ENCODE peak calls at places on chromosomes 4 and X, in ten cellular contexts. I, F, X, W, U, H, J, A, M and E are unnamed samples.

GRCh38 chrX:95716841-95717240 is 967.8 kb upstream of the DIAPH2 start:
- DNase-seq in H (no peak), I (no peak), A (no peak), U (no peak), W (peak), X (no peak), J (no peak), F (no peak), M (peak), E (no peak)

GRCh38 chr4:53478671-53479456 is 101.4 kb downstream of the FIP1L1 start:
- DNase-seq in F (no peak), A (peak), U (peak), M (no peak), J (no peak), X (peak), W (no peak), H (no peak), I (peak), E (no peak)

GRCh38 chr4:153792007-153792892 is 3.4 kb upstream of the SFRP2 start:
- DNase-seq in M (peak), H (peak), F (peak), X (no peak), I (no peak), A (peak), W (no peak), U (peak), J (no peak), E (no peak)

GRCh38 chrX:54540289-54540688 is 10.3 kb downstream of the GNL3L start:
- DNase-seq in M (peak), I (peak), U (no peak), X (no peak), F (no peak), H (peak), W (no peak), J (peak), A (peak), E (no peak)

GRCh38 chrX:53357799-53358530 is 64.5 kb downstream of the SMC1A start:
- DNase-seq in F (peak), J (no peak), I (peak), W (no peak), H (peak), U (no peak), A (peak), X (no peak), M (peak), E (no peak)

GRCh38 chrX:133415276-133416105 is at the start of gene GPC4:
- DNase-seq in H (peak), W (no peak), X (peak), I (peak), M (peak), F (peak), A (peak), J (no peak), U (peak), E (no peak)

GRCh38 chr4:152590179-152591031 is 54.5 kb upstream of the FBXW7 start:
- DNase-seq in A (peak), W (peak), I (peak), M (peak), F (no peak), J (no peak), H (peak), U (peak), X (peak), E (no peak)

GRCh38 chr4:13860126-13860525 is 232.6 kb upstream of the BOD1L1 start:
- DNase-seq in H (no peak), W (no peak), J (no peak), A (no peak), U (no peak), I (no peak), F (peak), M (peak), X (peak), E (no peak)

GRCh38 chrX:54447461-54447860 is 7.3 kb downstream of the TSR2 start:
- DNase-seq in H (peak), I (peak), F (peak), A (peak), M (peak), J (no peak), U (no peak), W (no peak), X (peak), E (no peak)

GRCh38 chr4:137124278-137124932 is 407.9 kb downstream of the PCDH18 start:
- DNase-seq in U (peak), J (peak), F (peak), I (peak), M (peak), X (peak), W (peak), A (peak), H (peak), E (peak)

GRCh38 chr4:117085185-117085701 is at the start of gene TRAM1L1:
- DNase-seq in H (peak), F (peak), M (peak), J (peak), X (peak), U (peak), I (peak), A (peak), W (no peak), E (no peak)

GRCh38 chr4:66565796-66566195 is 895.5 kb upstream of the EPHA5 start:
- DNase-seq in W (no peak), H (no peak), F (no peak), J (no peak), M (no peak), U (no peak), A (no peak), X (no peak), I (peak), E (no peak)

GRCh38 chr4:128286474-128287158 is 997 bp downstream of the PGRMC2 start:
- DNase-seq in I (peak), H (peak), J (peak), M (peak), X (peak), F (peak), U (peak), W (no peak), A (peak), E (no peak)

GRCh38 chrX:18617351-18617750 is 54.6 kb downstream of the RS1 start:
- DNase-seq in M (peak), J (peak), X (peak), W (no peak), H (peak), I (peak), A (peak), U (peak), F (peak), E (no peak)

GRCh38 chr4:55907469-55907868 is 41.3 kb upstream of the CEP135 start:
- DNase-seq in X (no peak), J (no peak), A (no peak), F (no peak), M (no peak), W (no peak), H (no peak), U (no peak), I (no peak), E (no peak)

GRCh38 chr4:13160906-13161305 is 323.2 kb downstream of the RAB28 start:
- DNase-seq in J (no peak), F (no peak), U (peak), X (peak), H (no peak), M (no peak), I (peak), A (peak), W (no peak), E (no peak)

GRCh38 chrX:21779095-21779494 is 21.2 kb upstream of the SMPX start:
- DNase-seq in J (no peak), H (no peak), F (no peak), X (no peak), U (no peak), A (no peak), I (no peak), M (no peak), W (no peak), E (no peak)

GRCh38 chr4:87053064-87053693 is 118.4 kb downstream of the AFF1 start:
- DNase-seq in A (no peak), U (no peak), J (no peak), W (no peak), F (no peak), H (no peak), M (no peak), X (peak), I (no peak), E (no peak)

GRCh38 chr4:77193511-77194236 is 36.7 kb downstream of the CCNG2 start:
- DNase-seq in A (no peak), X (no peak), J (no peak), W (no peak), M (no peak), U (no peak), F (peak), I (no peak), H (no peak), E (peak)

GRCh38 chr4:48223633-48224295 is 45.9 kb downstream of the TEC start:
- DNase-seq in H (no peak), M (no peak), I (peak), A (no peak), X (peak), F (no peak), U (peak), J (no peak), W (no peak), E (no peak)

GRCh38 chr4:189215574-189215973 is 725.1 kb upstream of the FRG1 start:
- DNase-seq in W (no peak), U (no peak), H (no peak), F (no peak), I (no peak), A (no peak), M (no peak), J (no peak), X (no peak), E (no peak)

GRCh38 chrX:129653985-129654651 is 638 bp downstream of the APLN start:
- DNase-seq in W (no peak), M (peak), F (no peak), I (no peak), J (no peak), H (peak), X (peak), A (peak), U (peak), E (no peak)
- TF ChIP-seq EZH2 in W (no peak), M (no peak), F (no peak), I (no peak), J (no peak), H (no peak), X (no peak), A (no peak), U (no peak), E (no peak)

GRCh38 chr4:2059726-2060577 is 825 bp downstream of the NAT8L start:
- DNase-seq in H (peak), W (no peak), J (no peak), F (peak), M (peak), I (no peak), U (no peak), A (peak), X (no peak), E (no peak)
- TF ChIP-seq EZH2 in H (peak), W (no peak), J (peak), F (peak), M (no peak), I (peak), U (no peak), A (peak), X (no peak), E (no peak)

DNA sequence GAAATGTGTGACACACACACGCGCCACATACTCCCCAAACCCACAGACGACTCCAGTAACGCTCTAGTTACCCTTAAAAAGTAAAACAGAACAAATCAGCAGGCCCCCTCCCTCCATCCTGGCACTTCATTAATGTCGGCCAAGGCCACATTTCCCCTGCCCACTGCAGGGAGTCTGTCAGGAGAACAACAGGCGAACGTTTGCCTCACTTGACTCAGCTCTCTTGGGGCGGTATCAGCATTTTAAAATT is 671 bp upstream of the FHIP1A start:
- DNase-seq in X (no peak), A (no peak), M (no peak), J (no peak), I (no peak), W (no peak), U (no peak), H (no peak), F (no peak), E (no peak)
- TF ChIP-seq EZH2 in X (no peak), A (no peak), M (no peak), J (peak), I (no peak), W (no peak), U (no peak), H (no peak), F (peak), E (no peak)

DNA sequence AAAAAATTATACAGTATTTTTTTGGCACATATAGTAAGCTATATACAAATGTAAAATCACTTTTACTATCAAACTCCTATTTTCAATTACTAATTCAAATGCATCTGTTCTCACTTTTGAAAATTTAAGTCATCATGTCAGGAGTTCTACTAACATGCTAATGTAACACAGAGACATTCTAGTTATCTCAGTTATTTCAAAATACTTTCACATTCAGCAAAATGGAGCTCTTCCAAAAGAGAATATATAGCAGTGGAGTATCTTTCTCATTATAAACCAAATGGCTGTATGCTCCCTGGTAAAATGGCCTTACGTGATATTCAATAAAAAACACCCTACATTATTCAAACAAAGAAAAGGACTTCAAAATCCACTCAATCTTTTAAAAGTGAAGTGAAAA is 42.3 kb downstream of the RFC1 start:
- DNase-seq in A (peak), X (no peak), W (no peak), U (no peak), H (no peak), J (no peak), I (no peak), F (no peak), M (no peak), E (no peak)
- TF ChIP-seq EZH2 in A (no peak), X (no peak), W (no peak), U (no peak), H (no peak), J (no peak), I (no peak), F (no peak), M (no peak), E (no peak)

GRCh38 chr4:41882622-41883347 is 52.4 kb upstream of the TMEM33 start:
- DNase-seq in H (peak), I (no peak), M (peak), U (peak), W (no peak), J (peak), A (peak), F (peak), X (peak), E (no peak)
- TF ChIP-seq EZH2 in H (peak), I (no peak), M (peak), U (no peak), W (no peak), J (no peak), A (peak), F (peak), X (no peak), E (peak)

GRCh38 chr4:4869380-4869723 is 9.9 kb downstream of the MSX1 start:
- DNase-seq in F (peak), I (no peak), W (no peak), A (no peak), X (no peak), U (no peak), M (no peak), H (no peak), J (no peak), E (no peak)

GRCh38 chr4:4870493-4871266 is 11.2 kb downstream of the MSX1 start:
- DNase-seq in J (no peak), A (no peak), X (no peak), H (no peak), F (no peak), W (no peak), U (no peak), I (no peak), M (no peak), E (no peak)

GRCh38 chr4:4872148-4872903 is 12.9 kb downstream of the MSX1 start:
- DNase-seq in X (no peak), M (no peak), U (no peak), W (no peak), F (peak), J (no peak), H (peak), I (no peak), A (no peak), E (no peak)

GRCh38 chr4:4869731-4870483 is 10.4 kb downstream of the MSX1 start:
- DNase-seq in F (peak), A (peak), X (no peak), W (no peak), M (no peak), J (no peak), U (no peak), H (no peak), I (no peak), E (no peak)

DNA sequence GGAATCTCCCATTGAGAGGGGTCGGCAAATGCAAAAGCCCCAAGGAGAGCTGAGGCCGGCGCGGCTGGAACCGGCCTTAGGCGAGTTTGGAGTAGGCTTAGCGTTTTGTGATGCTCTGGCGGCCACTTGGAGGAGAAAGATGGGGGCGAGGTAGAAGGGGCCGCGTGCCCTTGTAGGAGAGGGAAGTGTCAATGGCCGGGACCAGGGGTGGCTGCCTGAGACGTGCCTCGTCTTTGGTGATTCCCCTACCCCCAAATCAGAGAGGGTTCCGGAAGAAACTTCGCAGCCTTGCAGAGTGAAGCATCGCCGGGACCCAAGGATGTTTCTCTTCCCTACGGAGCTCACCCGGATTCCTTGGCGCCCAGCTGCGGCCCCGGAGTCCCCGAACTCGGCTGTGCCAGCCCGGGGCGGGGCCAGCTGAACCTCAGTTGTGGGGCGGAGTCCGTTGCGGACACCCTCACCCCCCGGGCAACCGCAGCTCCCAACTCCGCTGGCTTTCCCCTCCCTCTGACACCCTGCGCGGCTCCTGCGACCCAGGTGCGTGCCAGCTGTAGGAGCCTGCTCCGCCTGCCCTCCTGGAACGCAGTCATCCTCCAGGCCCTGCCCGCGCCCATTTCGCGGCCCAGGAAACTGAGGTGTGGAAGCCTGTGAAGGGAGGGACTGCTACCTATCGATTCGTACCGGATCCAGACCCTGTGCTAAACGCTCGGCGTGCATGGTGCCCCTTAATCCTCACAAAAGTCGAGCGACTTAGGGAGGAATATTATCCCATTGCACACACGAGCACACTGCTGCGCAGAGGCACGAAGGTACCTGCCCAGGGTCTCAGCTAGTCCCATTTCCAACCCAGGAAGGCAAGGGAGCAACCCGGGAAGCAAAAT is 12.0 kb downstream of the MSX1 start:
- DNase-seq in I (no peak), X (no peak), F (peak), M (no peak), U (no peak), A (no peak), W (no peak), H (no peak), J (no peak), E (no peak)
- TF ChIP-seq EZH2 in I (peak), X (no peak), F (peak), M (peak), U (peak), A (no peak), W (no peak), H (peak), J (peak), E (no peak)

DNA sequence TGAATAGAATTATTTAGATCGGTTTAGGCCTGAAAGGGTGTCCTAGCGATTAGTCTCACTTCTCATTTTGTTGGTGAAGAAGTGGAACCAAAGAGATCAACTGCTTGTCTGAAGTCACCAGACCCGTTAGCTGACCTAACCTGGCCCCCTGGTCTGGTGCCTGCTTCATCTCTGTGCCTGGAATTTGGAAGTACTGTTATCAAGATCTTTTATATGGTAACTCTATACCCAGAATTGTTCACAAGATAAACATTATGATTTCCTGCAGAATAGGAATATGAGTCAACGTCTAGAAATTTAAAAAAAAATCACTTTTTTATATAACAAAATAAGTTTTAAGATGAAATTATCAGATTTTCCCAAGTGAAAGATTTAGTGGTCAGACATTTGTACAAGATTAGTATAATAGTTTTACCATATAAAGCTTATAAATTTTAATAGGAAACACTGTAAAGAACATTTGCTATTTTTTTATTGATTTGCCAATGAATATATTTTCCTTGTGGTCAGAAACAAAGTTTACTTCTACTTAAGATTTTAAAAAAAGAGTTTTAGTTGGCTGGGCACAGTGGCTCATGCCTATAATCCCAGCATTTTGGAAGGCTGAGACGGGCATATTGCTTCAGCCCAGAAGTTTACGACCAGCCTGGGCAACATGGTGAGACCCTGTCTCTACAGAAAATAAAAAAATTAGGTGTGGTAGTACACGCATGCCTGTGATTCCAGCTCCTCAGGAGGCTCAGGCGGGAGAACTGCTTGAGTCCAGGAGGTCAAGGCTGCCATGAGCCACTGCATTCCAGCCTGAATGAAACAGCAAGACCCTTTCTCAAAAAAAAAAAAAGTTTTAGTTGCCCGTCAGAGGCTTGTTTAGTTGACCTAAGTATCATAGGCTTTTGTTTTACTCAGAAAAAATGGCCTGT is 37.0 kb downstream of the LRP2BP start:
- DNase-seq in U (no peak), F (no peak), X (peak), A (peak), W (no peak), J (peak), I (peak), M (no peak), H (no peak), E (no peak)
- TF ChIP-seq EZH2 in U (no peak), F (no peak), X (no peak), A (no peak), W (no peak), J (no peak), I (no peak), M (no peak), H (no peak), E (no peak)

GRCh38 chr4:212438-213174 is 88.3 kb downstream of the ZNF718 start:
- DNase-seq in A (peak), F (peak), W (no peak), M (peak), X (no peak), U (peak), I (peak), H (no peak), J (peak), E (no peak)
- TF ChIP-seq EZH2 in A (no peak), F (no peak), W (no peak), M (no peak), X (no peak), U (no peak), I (no peak), H (no peak), J (no peak), E (no peak)

GRCh38 chr4:160129439-160129838 is 1026.6 kb downstream of the RAPGEF2 start:
- DNase-seq in X (peak), F (no peak), H (peak), I (peak), J (no peak), W (no peak), M (no peak), A (no peak), U (peak), E (no peak)

GRCh38 chr4:160127211-160127610 is 1024.3 kb downstream of the RAPGEF2 start:
- DNase-seq in I (no peak), F (no peak), M (no peak), A (no peak), U (no peak), J (no peak), X (no peak), H (no peak), W (no peak), E (no peak)
- TF ChIP-seq EZH2 in I (no peak), F (no peak), M (no peak), A (no peak), U (no peak), J (no peak), X (no peak), H (no peak), W (no peak), E (no peak)

GRCh38 chrX:371907-372306 is 14.8 kb downstream of the PPP2R3B start:
- DNase-seq in X (no peak), H (no peak), W (no peak), F (peak), J (no peak), U (no peak), A (no peak), M (no peak), I (no peak), E (no peak)

GRCh38 chrX:373641-374471 is 12.9 kb downstream of the PPP2R3B start:
- DNase-seq in U (peak), F (peak), I (peak), J (peak), A (peak), W (no peak), X (no peak), H (peak), M (peak), E (no peak)

GRCh38 chrX:375181-376036 is 11.3 kb downstream of the PPP2R3B start:
- DNase-seq in I (no peak), W (no peak), M (no peak), X (no peak), J (no peak), A (no peak), H (no peak), F (no peak), U (no peak), E (no peak)

GRCh38 chrX:372856-373640 is 13.7 kb downstream of the PPP2R3B start:
- DNase-seq in X (no peak), W (no peak), H (no peak), M (no peak), U (no peak), J (no peak), A (peak), I (peak), F (peak), E (no peak)

GRCh38 chrX:374566-374965 is 12.1 kb downstream of the PPP2R3B start:
- DNase-seq in M (no peak), F (no peak), W (no peak), J (no peak), I (no peak), H (no peak), X (no peak), A (peak), U (no peak), E (no peak)
- TF ChIP-seq EZH2 in M (no peak), F (no peak), W (no peak), J (peak), I (no peak), H (no peak), X (no peak), A (no peak), U (no peak), E (no peak)